ENCODE peak calls at places on chromosomes 2 and 18, in ten cellular contexts. R is Calu3, Q is foreskin fibroblast, H is chondrocyte, B is K562, W is ascending aorta, O is uterus, T is hepatocyte, A is fibroblast of lung, K is HFF-Myc. L is an unnamed sample.

GRCh38 chr2:239790721-239791120 is 234.4 kb downstream of the NDUFA10 start:
- DNase-seq in K (no peak), A (no peak), Q (no peak), R (no peak), O (no peak), W (no peak), B (no peak), T (no peak), H (no peak), L (no peak)

GRCh38 chr2:71277536-71278103 is 50.7 kb upstream of the PAIP2B start:
- DNase-seq in K (no peak), A (no peak), B (peak; percentile 11), W (no peak), T (peak; percentile 35), O (no peak), R (peak; percentile 71), Q (peak; percentile 15), H (no peak), L (no peak)

GRCh38 chr2:3192920-3193319 is 184.7 kb downstream of the EIPR1 start:
- DNase-seq in K (no peak), Q (no peak), B (no peak), A (no peak), R (no peak), O (no peak), W (no peak), T (no peak), H (no peak), L (no peak)

GRCh38 chr2:189287982-189288494 is 108.5 kb upstream of the COL5A2 start:
- DNase-seq in H (no peak), T (peak; percentile 69), W (no peak), A (peak; percentile 91), B (no peak), Q (peak; percentile 65), K (peak; percentile 73), O (no peak), R (peak; percentile 12), L (peak; percentile 65)

GRCh38 chr2:101524811-101525430 is 50.0 kb upstream of the RFX8 start:
- DNase-seq in T (no peak), H (no peak), A (peak; percentile 27), Q (peak; percentile 45), O (no peak), W (no peak), R (no peak), K (no peak), B (no peak), L (no peak)

GRCh38 chr2:174614261-174614660 is 16.7 kb upstream of the WIPF1 start:
- DNase-seq in O (no peak), A (peak; percentile 43), W (no peak), R (no peak), H (no peak), T (no peak), K (no peak), Q (peak; percentile 60), B (no peak), L (no peak)

GRCh38 chr2:3282056-3282998 is 95.3 kb downstream of the EIPR1 start:
- DNase-seq in T (no peak), W (no peak), B (no peak), H (peak; percentile 75), R (no peak), A (peak; percentile 18), O (no peak), Q (peak; percentile 48), K (no peak), L (peak; percentile 20)

GRCh38 chr2:173462908-173463840 is 108.5 kb downstream of the CDCA7 start:
- DNase-seq in O (no peak), A (no peak), B (no peak), Q (no peak), T (peak; percentile 29), R (peak; percentile 30), W (no peak), H (no peak), K (no peak), L (no peak)

GRCh38 chr2:75589344-75590105 is 28.8 kb upstream of the EVA1A start:
- DNase-seq in A (peak; percentile 34), K (no peak), O (no peak), B (no peak), H (no peak), W (no peak), Q (no peak), T (no peak), R (no peak), L (no peak)

GRCh38 chr2:71748227-71748626 is 294.9 kb downstream of the DYSF start:
- DNase-seq in O (peak; percentile 22), T (no peak), W (no peak), K (no peak), Q (peak; percentile 23), R (no peak), B (peak; percentile 83), A (peak; percentile 37), H (no peak), L (no peak)

GRCh38 chr2:216687646-216688045 is 7.7 kb downstream of the IGFBP5 start:
- DNase-seq in R (peak; percentile 35), B (peak; percentile 56), Q (no peak), K (no peak), T (no peak), O (no peak), H (no peak), A (no peak), W (no peak), L (no peak)

GRCh38 chr18:7011142-7011541 is 106.5 kb downstream of the LAMA1 start:
- DNase-seq in A (no peak), W (no peak), T (no peak), R (no peak), H (no peak), K (no peak), B (no peak), Q (no peak), O (no peak), L (no peak)

GRCh38 chr2:113828086-113828742 is 61.7 kb upstream of the ACTR3 start:
- DNase-seq in T (no peak), Q (no peak), O (no peak), K (no peak), H (no peak), R (no peak), W (no peak), B (no peak), A (no peak), L (no peak)

GRCh38 chr2:168976034-168976654 is 55.0 kb downstream of the ABCB11 start:
- DNase-seq in Q (no peak), B (peak; percentile 92), T (no peak), A (no peak), H (no peak), K (no peak), O (no peak), W (no peak), R (no peak), L (no peak)

GRCh38 chr2:119645173-119645846 is 33.7 kb upstream of the TMEM177 start:
- DNase-seq in T (no peak), Q (no peak), A (peak; percentile 54), R (peak; percentile 14), O (no peak), H (no peak), K (no peak), B (no peak), W (no peak), L (no peak)

GRCh38 chr2:210003394-210003793 is 956 bp downstream of the RPE start:
- DNase-seq in W (no peak), H (no peak), Q (no peak), O (no peak), R (no peak), A (peak; percentile 37), K (no peak), T (no peak), B (no peak), L (no peak)

GRCh38 chr2:44087037-44087713 is 81.5 kb upstream of the PPM1B start:
- DNase-seq in Q (peak; percentile 57), O (peak; percentile 88), K (peak; percentile 44), H (no peak), R (peak; percentile 90), W (peak; percentile 49), T (peak; percentile 92), A (peak; percentile 80), B (peak; percentile 86), L (peak; percentile 39)
- TF ChIP-seq CTCF in Q (peak; percentile 96), O (peak; percentile 92), K (peak; percentile 94), H (peak; percentile 97), R (peak; percentile 89), W (peak; percentile 97), T (peak; percentile 96), A (peak; percentile 89), B (peak; percentile 95), L (peak; percentile 96)

DNA sequence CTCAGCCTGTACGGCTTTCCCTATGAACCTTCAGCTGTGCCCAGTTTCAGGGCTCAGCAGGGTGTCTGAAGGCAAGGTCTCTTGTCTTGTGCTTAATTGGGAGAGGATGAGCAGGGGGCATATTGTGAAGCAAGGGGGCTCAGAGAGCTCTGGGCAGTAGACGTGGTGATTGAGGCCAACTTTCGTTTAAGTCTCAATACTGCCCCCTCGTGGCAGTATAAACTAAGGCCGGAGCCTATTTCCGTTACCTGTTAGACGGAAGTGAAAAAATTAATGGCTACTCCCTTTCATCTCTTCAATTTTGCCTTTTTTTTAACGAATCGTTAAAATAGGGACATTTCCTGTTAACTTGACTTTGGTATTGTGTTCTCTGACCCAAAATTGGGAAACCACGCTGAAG is 193.4 kb downstream of the TDRD15 start:
- DNase-seq in K (no peak), Q (no peak), A (peak; percentile 23), W (no peak), H (no peak), B (peak; percentile 67), T (peak; percentile 76), O (peak; percentile 43), R (peak; percentile 61), L (no peak)
- TF ChIP-seq CTCF in K (peak; percentile 32), Q (no peak), A (peak; percentile 45), W (peak; percentile 80), H (peak; percentile 89), B (peak; percentile 75), T (peak; percentile 63), O (peak; percentile 52), R (peak; percentile 46), L (no peak)

GRCh38 chr18:12766986-12767433 is 64.2 kb downstream of the PSMG2 start:
- DNase-seq in B (peak; percentile 72), O (no peak), Q (no peak), W (no peak), H (no peak), T (peak; percentile 50), A (no peak), K (no peak), R (no peak), L (no peak)
- TF ChIP-seq CTCF in B (peak; percentile 75), O (no peak), Q (no peak), W (no peak), H (peak; percentile 14), T (peak; percentile 15), A (no peak), K (no peak), R (peak; percentile 18), L (no peak)

GRCh38 chr2:86520153-86520552 is 43.1 kb downstream of the CHMP3 start:
- DNase-seq in H (no peak), K (no peak), R (no peak), Q (no peak), W (no peak), A (no peak), B (no peak), T (no peak), O (no peak), L (no peak)
- TF ChIP-seq CTCF in H (peak; percentile 21), K (no peak), R (no peak), Q (no peak), W (no peak), A (no peak), B (no peak), T (no peak), O (no peak), L (no peak)

DNA sequence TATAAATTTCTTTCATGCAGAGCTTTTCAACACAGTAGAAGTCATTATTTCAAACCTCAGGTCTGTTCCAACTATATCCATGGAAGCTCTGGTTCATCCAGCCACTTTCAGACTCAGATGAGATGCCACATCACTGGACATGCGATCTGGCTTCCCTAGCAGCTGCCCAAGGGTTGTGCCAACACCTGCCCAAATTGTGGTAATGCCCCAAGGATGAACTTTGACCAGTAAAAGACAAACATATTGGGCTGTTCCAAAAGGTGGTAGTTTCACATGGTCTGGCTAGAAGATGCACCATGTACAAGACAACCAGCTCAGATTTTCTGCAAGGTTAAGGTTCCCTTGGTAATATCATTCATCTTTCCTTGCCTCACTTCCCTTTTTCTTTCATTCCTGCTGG is 101.9 kb downstream of the THADA start:
- DNase-seq in A (no peak), H (no peak), T (no peak), B (no peak), R (no peak), Q (no peak), O (no peak), K (no peak), W (no peak), L (no peak)
- TF ChIP-seq CTCF in A (no peak), H (no peak), T (no peak), B (no peak), R (no peak), Q (no peak), O (no peak), K (no peak), W (no peak), L (no peak)

L was measured in AG09319.